ENCODE peak calls at places on chromosomes 12 and 14, in four cellular contexts. X is A549, Q is K562, J is HepG2. I is an unnamed sample.

GRCh38 chr12:132720606-132721005 is 10.0 kb downstream of the PGAM5 start:
- DNase-seq in X (no peak), J (no peak), Q (no peak), I (no peak)

GRCh38 chr12:27826076-27826475 is 46.0 kb upstream of the MANSC4 start:
- DNase-seq in J (no peak), Q (no peak), X (no peak), I (no peak)

GRCh38 chr12:52390739-52391617 is 5.5 kb upstream of the KRT84 start:
- DNase-seq in Q (peak), X (peak), J (peak), I (no peak)

GRCh38 chr14:77988966-77989365 is 181.2 kb upstream of the NRXN3 start:
- DNase-seq in Q (no peak), J (peak), X (no peak), I (no peak)

GRCh38 chr14:95185452-95186392 is 28.4 kb upstream of the DICER1 start:
- DNase-seq in J (no peak), X (no peak), Q (peak), I (no peak)

GRCh38 chr12:21710944-21711343 is 53.3 kb upstream of the LDHB start:
- DNase-seq in J (no peak), X (no peak), Q (no peak), I (no peak)

GRCh38 chr12:110750784-110751461 is 8.2 kb upstream of the PPP1CC start:
- DNase-seq in Q (no peak), J (no peak), X (no peak), I (no peak)

GRCh38 chr14:70921669-70922068 is 14.4 kb downstream of the PCNX1 start:
- DNase-seq in J (no peak), Q (no peak), X (no peak), I (no peak)

GRCh38 chr14:103347091-103347815 is 13.2 kb downstream of the EIF5 start:
- DNase-seq in X (no peak), J (peak), Q (no peak), I (no peak)

GRCh38 chr12:2386566-2386965 is 333.8 kb downstream of the CACNA1C start:
- DNase-seq in J (no peak), X (no peak), Q (no peak), I (no peak)

GRCh38 chr12:96241484-96242256 is 47.5 kb downstream of the ELK3 start:
- DNase-seq in J (no peak), Q (no peak), X (no peak), I (no peak)

GRCh38 chr14:87160964-87161363 is 832.0 kb downstream of the GALC start:
- DNase-seq in Q (no peak), J (no peak), X (no peak), I (no peak)

GRCh38 chr12:127422935-127423585 is 843.9 kb upstream of the TMEM132C start:
- DNase-seq in Q (no peak), J (no peak), X (no peak), I (no peak)

GRCh38 chr12:38159591-38160317 is 156.8 kb upstream of the ALG10B start:
- DNase-seq in Q (no peak), X (no peak), J (no peak), I (no peak)

GRCh38 chr12:124278389-124279101 is 16.3 kb upstream of the RFLNA start:
- DNase-seq in J (peak), X (no peak), Q (no peak), I (no peak)

GRCh38 chr14:55710506-55711041 is 130.6 kb downstream of the KTN1 start:
- DNase-seq in X (no peak), J (no peak), Q (no peak), I (no peak)

GRCh38 chr12:92378682-92379479 is 233.2 kb upstream of the BTG1 start:
- DNase-seq in X (no peak), Q (peak), J (no peak), I (no peak)

GRCh38 chr14:75591331-75591946 is 13.0 kb downstream of the FLVCR2 start:
- DNase-seq in X (no peak), Q (no peak), J (no peak), I (no peak)

GRCh38 chr12:2722806-2723205 is 72.0 kb upstream of the FKBP4 start:
- DNase-seq in Q (no peak), J (no peak), X (no peak), I (no peak)

GRCh38 chr14:53921027-53921426 is 35.6 kb downstream of the BMP4 start:
- DNase-seq in J (no peak), Q (no peak), X (no peak), I (no peak)

GRCh38 chr12:50297027-50297426 is 13.7 kb upstream of the LIMA1 start:
- DNase-seq in J (no peak), X (no peak), Q (no peak), I (no peak)

GRCh38 chr12:95859344-95859816 is 628 bp downstream of the SNRPF start:
- DNase-seq in J (peak), Q (peak), X (peak), I (no peak)

GRCh38 chr12:46578190-46578982 is 205.8 kb upstream of the SLC38A2 start:
- DNase-seq in X (no peak), Q (no peak), J (no peak), I (no peak)

GRCh38 chr12:52205584-52206308 is 13.9 kb upstream of the KRT80 start:
- DNase-seq in Q (no peak), J (no peak), X (no peak), I (no peak)

GRCh38 chr12:95480230-95480629 is 6.3 kb downstream of the METAP2 start:
- DNase-seq in X (no peak), J (no peak), Q (no peak), I (no peak)

GRCh38 chr14:94474581-94475031 is 1.4 kb downstream of the SERPINA9 start:
- DNase-seq in Q (no peak), J (no peak), X (no peak), I (no peak)

GRCh38 chr12:3671330-3672112 is 81.4 kb downstream of the CRACR2A start:
- DNase-seq in J (no peak), X (no peak), Q (no peak), I (no peak)

GRCh38 chr12:62044450-62044849 is 215.8 kb upstream of the USP15 start:
- DNase-seq in J (no peak), X (no peak), Q (no peak), I (no peak)

GRCh38 chr12:127233016-127233415 is 1034.0 kb upstream of the TMEM132C start:
- DNase-seq in J (no peak), Q (no peak), X (no peak), I (no peak)

GRCh38 chr14:84969501-84969900 is 560.4 kb upstream of the FLRT2 start:
- DNase-seq in X (no peak), J (no peak), Q (no peak), I (no peak)

GRCh38 chr14:90547968-90548367 is 151.1 kb downstream of the CALM1 start:
- DNase-seq in Q (no peak), X (no peak), J (no peak), I (no peak)

GRCh38 chr14:55604900-55605418 is 25.0 kb downstream of the KTN1 start:
- DNase-seq in X (no peak), J (no peak), Q (no peak), I (no peak)

GRCh38 chr12:27000962-27001361 is 13.2 kb downstream of the TM7SF3 start:
- DNase-seq in Q (no peak), J (no peak), X (no peak), I (no peak)

GRCh38 chr12:45644521-45644920 is 85.0 kb upstream of the ARID2 start:
- DNase-seq in X (no peak), J (no peak), Q (no peak), I (no peak)

GRCh38 chr12:101925935-101926334 is 48.6 kb downstream of the DRAM1 start:
- DNase-seq in Q (no peak), X (no peak), J (no peak), I (no peak)

GRCh38 chr14:61106627-61107147 is 125.6 kb downstream of the SLC38A6 start:
- DNase-seq in J (no peak), Q (no peak), X (no peak), I (no peak)

DNA sequence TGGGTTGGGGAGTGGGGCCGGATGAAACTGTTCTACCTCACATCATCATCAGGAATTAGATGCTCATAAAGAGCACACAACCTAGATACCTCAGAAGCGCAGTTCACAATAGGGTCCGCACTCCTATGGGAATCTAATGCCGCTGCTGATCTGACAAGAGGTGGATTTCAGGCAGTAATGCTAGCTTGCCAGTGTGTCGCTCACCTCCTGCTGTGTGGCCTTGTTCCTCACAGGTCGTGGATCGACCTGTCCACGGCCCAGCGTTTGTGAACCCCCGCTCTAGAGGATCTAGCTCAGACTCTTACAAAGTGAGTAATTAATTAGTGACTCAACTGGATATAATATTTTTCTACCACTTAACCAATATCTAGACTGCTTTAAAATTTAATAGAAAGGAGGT is 5.8 kb downstream of the PPP1R12A start:
- DNase-seq in Q (no peak), X (no peak), J (no peak), I (no peak)
- TF ChIP-seq CHD4 in Q (no peak), X (no peak), J (no peak), I (no peak)

DNA sequence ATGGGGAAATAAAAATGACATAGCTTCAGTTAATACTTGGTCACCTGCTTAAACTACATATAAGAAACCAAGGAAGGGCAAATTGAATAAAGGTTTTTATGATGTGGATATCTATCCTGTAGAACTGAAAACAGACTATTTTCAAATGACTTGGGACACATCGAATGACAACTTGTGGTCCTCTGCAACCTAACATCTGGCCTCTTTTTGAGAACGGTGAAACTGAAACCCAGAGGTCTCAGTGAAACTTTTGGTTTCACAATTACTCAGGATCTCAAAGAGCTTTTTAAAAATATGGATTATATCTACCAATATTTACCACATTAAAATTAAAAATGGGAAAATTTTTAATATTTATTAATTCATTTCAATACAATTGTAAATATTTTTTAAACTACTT is 65.2 kb downstream of the PPP2R5E start:
- DNase-seq in Q (no peak), J (no peak), X (no peak), I (peak)
- TF ChIP-seq POLR2AphosphoS2 in Q (no peak), J (no peak), X (no peak), I (no peak)

GRCh38 chr14:98101323-98101722 is 1170.7 kb downstream of the BCL11B start:
- DNase-seq in Q (no peak), J (no peak), X (no peak), I (no peak)

GRCh38 chr14:98099527-98099926 is 1172.5 kb downstream of the BCL11B start:
- DNase-seq in Q (no peak), J (no peak), X (no peak), I (no peak)

DNA sequence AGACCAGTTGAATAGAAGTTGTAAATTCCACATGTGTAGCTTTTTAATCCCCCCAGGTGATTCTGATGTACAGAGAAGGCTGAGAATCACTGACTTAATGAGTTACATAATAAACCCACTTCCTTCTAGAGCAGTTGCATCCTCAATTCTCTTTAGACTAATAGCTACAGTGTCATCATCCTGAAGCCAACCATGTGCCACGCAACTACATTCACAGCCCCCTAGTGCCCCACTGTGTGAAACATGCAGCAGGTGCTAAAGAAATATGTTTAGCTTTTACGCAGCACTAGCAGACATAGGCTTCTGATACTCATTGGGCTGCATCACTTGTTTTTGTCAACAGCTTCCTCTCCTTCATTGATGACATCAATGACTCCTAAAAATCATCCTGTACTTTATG is 1168.3 kb downstream of the BCL11B start:
- DNase-seq in X (no peak), J (no peak), Q (no peak), I (no peak)
- TF ChIP-seq CHD4 in X (no peak), J (no peak), Q (no peak), I (no peak)

GRCh38 chr12:89235189-89235993 is 116.9 kb downstream of the DUSP6 start:
- DNase-seq in X (no peak), Q (no peak), J (no peak), I (no peak)
- TF ChIP-seq POLR2AphosphoS2 in X (no peak), Q (no peak), J (no peak), I (no peak)

DNA sequence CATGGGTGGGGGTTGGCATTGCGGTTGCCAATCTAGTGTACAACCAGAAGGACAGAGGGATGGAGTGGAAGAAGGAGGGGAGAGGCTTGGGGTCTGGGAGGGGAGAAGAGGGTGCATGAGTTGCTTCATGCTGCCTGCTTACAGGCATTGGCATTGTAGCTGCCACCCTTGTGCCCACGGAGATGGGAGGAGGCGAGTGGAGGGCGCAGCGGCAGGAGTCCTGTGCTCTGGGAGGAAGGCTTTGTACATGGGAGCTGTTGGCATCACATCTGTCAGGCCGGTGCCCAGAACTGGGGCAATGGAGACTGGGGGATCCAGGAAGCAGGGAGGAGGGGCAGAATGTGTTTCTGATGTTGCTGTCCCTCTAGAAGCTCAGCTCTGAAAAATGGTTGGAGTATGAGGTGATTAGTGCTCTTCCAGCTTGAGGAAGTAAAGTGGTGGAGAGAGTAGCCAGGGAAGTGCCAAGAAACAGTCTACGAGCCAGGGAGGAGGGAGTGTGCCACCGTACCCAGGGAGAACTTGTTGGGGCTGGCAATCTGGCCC is 38.0 kb downstream of the ZFHX2 start:
- DNase-seq in X (no peak), J (no peak), Q (no peak), I (no peak)
- TF ChIP-seq CHD4 in X (no peak), J (no peak), Q (no peak), I (no peak)

I was measured in GM12878.